ENCODE peak calls at places on chromosome 10, in four cellular contexts. K is epithelial cell of proximal tubule, S is heart right ventricle, Y is PC-9. F is an unnamed sample.

GRCh38 chr10:13704969-13705368 is 118.2 kb downstream of the PRPF18 start:
- DNase-seq in K (no peak), S (no peak), Y (no peak), F (no peak)

GRCh38 chr10:93874309-93875031 is 19.3 kb upstream of the SLC35G1 start:
- DNase-seq in K (no peak), S (no peak), Y (no peak), F (no peak)

GRCh38 chr10:43437141-43437860 is 390 bp downstream of the ZNF487 start:
- DNase-seq in K (no peak), S (no peak), Y (no peak), F (no peak)

GRCh38 chr10:95352684-95353083 is 61.9 kb upstream of the PDLIM1 start:
- DNase-seq in K (no peak), S (no peak), Y (no peak), F (no peak)

GRCh38 chr10:110481948-110482347 is 15.8 kb upstream of the DUSP5 start:
- DNase-seq in K (no peak), S (no peak), Y (peak; percentile 48), F (no peak)

GRCh38 chr10:47028466-47028865 is 117.2 kb downstream of the PTPN20 start:
- DNase-seq in K (no peak), S (no peak), Y (no peak), F (peak; percentile 10)

GRCh38 chr10:22308390-22308789 is 7.8 kb upstream of the COMMD3 start:
- DNase-seq in K (no peak), S (no peak), Y (peak; percentile 51), F (no peak)

GRCh38 chr10:100817268-100817839 is 72.0 kb downstream of the PAX2 start:
- DNase-seq in K (no peak), S (no peak), Y (no peak), F (no peak)

GRCh38 chr10:5434017-5434753 is 21.8 kb downstream of the NET1 start:
- DNase-seq in K (no peak), S (no peak), Y (no peak), F (no peak)

GRCh38 chr10:4355346-4355745 is 470.7 kb upstream of the AKR1E2 start:
- DNase-seq in K (no peak), S (no peak), Y (peak; percentile 76), F (no peak)

GRCh38 chr10:68318331-68319059 is 13.4 kb upstream of the HNRNPH3 start:
- DNase-seq in K (no peak), S (no peak), Y (no peak), F (no peak)
- H3K4me3 ChIP-seq in K (no peak overlapping the region), S (no peak overlapping the region), Y (no peak overlapping the region), F (no peak overlapping the region)

DNA sequence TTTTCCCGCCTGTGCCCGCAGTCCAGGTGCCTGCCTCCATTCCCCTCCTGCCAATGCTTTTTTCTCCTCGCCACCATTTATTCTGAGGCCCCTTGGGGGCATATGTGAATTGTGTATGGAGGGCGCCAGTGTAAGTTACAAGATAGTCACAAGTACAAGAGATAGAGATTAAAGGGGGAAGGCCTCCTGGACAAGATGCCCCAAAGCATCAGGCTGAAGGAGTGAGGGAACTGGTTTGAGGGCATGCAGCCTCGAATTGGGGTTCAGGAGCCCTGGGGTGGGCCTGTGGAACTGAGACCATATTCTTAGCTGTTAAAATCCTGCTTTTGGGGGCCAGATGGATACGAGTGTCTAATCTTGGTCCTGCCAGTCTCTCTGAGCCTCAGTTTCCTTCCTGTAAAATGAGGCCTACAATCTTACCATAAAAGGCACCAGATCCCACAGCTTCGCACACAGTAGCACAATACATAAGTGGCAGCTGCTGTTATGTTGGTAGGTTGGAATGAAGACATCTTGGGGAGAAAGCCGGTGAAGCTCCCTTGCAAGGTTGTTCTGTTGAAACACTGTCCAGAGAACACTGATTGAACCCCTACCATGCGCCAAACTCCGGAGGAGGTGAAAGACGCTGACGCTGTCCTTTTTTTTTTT is 545 bp upstream of the COMTD1 start:
- DNase-seq in K (no peak), S (no peak), Y (peak; percentile 30), F (no peak)
- TF ChIP-seq CTCF in K (no peak), S (no peak), Y (peak; percentile 64), F (no peak)

DNA sequence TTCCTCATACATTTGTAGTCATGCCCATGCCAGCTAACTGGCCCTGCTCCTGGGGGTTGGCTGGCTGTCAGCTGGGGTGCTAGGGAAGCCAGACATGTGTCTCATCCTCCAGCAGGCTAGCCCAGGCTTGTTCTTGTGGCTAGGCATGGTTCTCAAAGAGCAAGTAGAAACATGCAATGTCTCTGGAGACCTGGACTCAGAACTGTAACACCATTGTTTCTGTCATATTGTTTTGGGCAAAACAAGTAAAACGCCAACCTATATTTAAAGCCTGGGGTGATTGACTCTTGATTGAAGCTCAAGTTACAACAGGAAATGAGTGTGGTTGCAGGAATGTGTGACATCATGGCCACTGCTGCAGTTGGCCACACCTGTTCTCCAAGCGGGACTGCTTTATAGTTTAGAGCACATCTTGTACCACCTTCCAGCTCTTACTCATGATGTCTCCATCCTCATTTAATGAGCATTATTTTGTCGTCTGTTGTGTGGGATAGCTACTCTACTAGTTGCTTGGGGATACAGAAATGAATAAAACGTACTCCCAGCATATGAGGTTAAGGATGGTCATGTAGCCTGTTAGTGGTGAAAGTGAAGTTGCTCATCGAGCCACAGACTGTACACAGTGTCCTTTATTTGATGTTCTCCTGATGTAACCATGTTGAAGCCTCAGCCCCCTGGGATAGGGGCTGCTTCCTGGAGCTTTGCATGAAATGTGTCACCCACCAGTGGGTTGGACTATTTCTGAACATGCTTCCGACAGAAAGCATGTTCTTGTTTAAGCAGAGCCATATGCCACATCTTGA is 168.4 kb downstream of the SORCS3 start:
- DNase-seq in K (peak; percentile 84), S (no peak), Y (no peak), F (no peak)
- H3K4me3 ChIP-seq in K (no peak overlapping the region), S (no peak overlapping the region), Y (no peak overlapping the region), F (no peak overlapping the region)

GRCh38 chr10:52567247-52567580 is 205.4 kb downstream of the MBL2 start:
- DNase-seq in K (no peak), S (no peak), Y (no peak), F (no peak)
- TF ChIP-seq CTCF in K (no peak), S (no peak), Y (peak; percentile 26), F (no peak)

GRCh38 chr10:6591668-6592067 is 11.6 kb upstream of the PRKCQ start:
- DNase-seq in K (no peak), S (no peak), Y (no peak), F (no peak)
- H3K4me3 ChIP-seq in K (no peak overlapping the region), S (no peak overlapping the region), Y (no peak overlapping the region), F (no peak overlapping the region)

F was measured in heart left ventricle.